ENCODE peak calls at places on chromosomes 7 and 10, in seven cellular contexts. One of them, this sample, is unnamed.

GRCh38 chr7:81430150-81430549 is 339.7 kb downstream of the HGF start:
- DNase-seq in stimulated activated CD8-positive, alpha-beta memory T cell treated with anti-CD3 and anti-CD28 coated beads, Interleukin-15, amount 100 ng/mL, for 24 hours: no peak
- DNase-seq in BE2C: no peak
- DNase-seq in HepG2: no peak
- DNase-seq in dorsolateral prefrontal cortex: no peak
- DNase-seq in CD4-positive, alpha-beta T cell: no peak
- DNase-seq in Kasumi-1: no peak
- DNase-seq in this sample: no peak

GRCh38 chr7:142009142-142009541 is 13.5 kb downstream of the MGAM start:
- DNase-seq in stimulated activated CD8-positive, alpha-beta memory T cell treated with anti-CD3 and anti-CD28 coated beads, Interleukin-15, amount 100 ng/mL, for 24 hours: no peak
- DNase-seq in BE2C: no peak
- DNase-seq in HepG2: no peak
- DNase-seq in dorsolateral prefrontal cortex: no peak
- DNase-seq in CD4-positive, alpha-beta T cell: no peak
- DNase-seq in Kasumi-1: no peak
- DNase-seq in this sample: no peak

GRCh38 chr7:618539-619355 is 99.1 kb upstream of the PDGFA start:
- DNase-seq in stimulated activated CD8-positive, alpha-beta memory T cell treated with anti-CD3 and anti-CD28 coated beads, Interleukin-15, amount 100 ng/mL, for 24 hours: no peak
- DNase-seq in BE2C: no peak
- DNase-seq in HepG2: peak
- DNase-seq in dorsolateral prefrontal cortex: no peak
- DNase-seq in CD4-positive, alpha-beta T cell: peak
- DNase-seq in Kasumi-1: peak
- DNase-seq in this sample: no peak

GRCh38 chr7:158771213-158771817 is 58.0 kb downstream of the ESYT2 start:
- DNase-seq in stimulated activated CD8-positive, alpha-beta memory T cell treated with anti-CD3 and anti-CD28 coated beads, Interleukin-15, amount 100 ng/mL, for 24 hours: no peak
- DNase-seq in BE2C: no peak
- DNase-seq in HepG2: no peak
- DNase-seq in dorsolateral prefrontal cortex: no peak
- DNase-seq in CD4-positive, alpha-beta T cell: no peak
- DNase-seq in Kasumi-1: no peak
- DNase-seq in this sample: no peak

GRCh38 chr10:69860290-69860689 is 58.6 kb downstream of the COL13A1 start:
- DNase-seq in stimulated activated CD8-positive, alpha-beta memory T cell treated with anti-CD3 and anti-CD28 coated beads, Interleukin-15, amount 100 ng/mL, for 24 hours: no peak
- DNase-seq in BE2C: no peak
- DNase-seq in HepG2: no peak
- DNase-seq in dorsolateral prefrontal cortex: no peak
- DNase-seq in CD4-positive, alpha-beta T cell: no peak
- DNase-seq in Kasumi-1: no peak
- DNase-seq in this sample: no peak

GRCh38 chr10:62637249-62638061 is 167.1 kb upstream of the ADO start:
- DNase-seq in stimulated activated CD8-positive, alpha-beta memory T cell treated with anti-CD3 and anti-CD28 coated beads, Interleukin-15, amount 100 ng/mL, for 24 hours: peak
- DNase-seq in BE2C: no peak
- DNase-seq in HepG2: peak
- DNase-seq in dorsolateral prefrontal cortex: no peak
- DNase-seq in CD4-positive, alpha-beta T cell: peak
- DNase-seq in Kasumi-1: peak
- DNase-seq in this sample: peak

GRCh38 chr7:70829221-70830059 is 302.5 kb upstream of the GALNT17 start:
- DNase-seq in stimulated activated CD8-positive, alpha-beta memory T cell treated with anti-CD3 and anti-CD28 coated beads, Interleukin-15, amount 100 ng/mL, for 24 hours: peak
- DNase-seq in BE2C: peak
- DNase-seq in HepG2: peak
- DNase-seq in dorsolateral prefrontal cortex: peak
- DNase-seq in CD4-positive, alpha-beta T cell: peak
- DNase-seq in Kasumi-1: peak
- DNase-seq in this sample: peak

GRCh38 chr7:26681819-26682418 is 182.5 kb downstream of the SKAP2 start:
- DNase-seq in stimulated activated CD8-positive, alpha-beta memory T cell treated with anti-CD3 and anti-CD28 coated beads, Interleukin-15, amount 100 ng/mL, for 24 hours: no peak
- DNase-seq in BE2C: no peak
- DNase-seq in HepG2: no peak
- DNase-seq in dorsolateral prefrontal cortex: no peak
- DNase-seq in CD4-positive, alpha-beta T cell: no peak
- DNase-seq in Kasumi-1: peak
- DNase-seq in this sample: no peak

GRCh38 chr7:16921644-16922257 is 40.0 kb upstream of the AGR3 start:
- DNase-seq in stimulated activated CD8-positive, alpha-beta memory T cell treated with anti-CD3 and anti-CD28 coated beads, Interleukin-15, amount 100 ng/mL, for 24 hours: no peak
- DNase-seq in BE2C: no peak
- DNase-seq in HepG2: no peak
- DNase-seq in dorsolateral prefrontal cortex: no peak
- DNase-seq in CD4-positive, alpha-beta T cell: no peak
- DNase-seq in Kasumi-1: no peak
- DNase-seq in this sample: no peak

GRCh38 chr10:106900041-106900674 is 264.3 kb downstream of the SORCS1 start:
- DNase-seq in stimulated activated CD8-positive, alpha-beta memory T cell treated with anti-CD3 and anti-CD28 coated beads, Interleukin-15, amount 100 ng/mL, for 24 hours: no peak
- DNase-seq in BE2C: no peak
- DNase-seq in HepG2: no peak
- DNase-seq in dorsolateral prefrontal cortex: no peak
- DNase-seq in CD4-positive, alpha-beta T cell: no peak
- DNase-seq in Kasumi-1: no peak
- DNase-seq in this sample: no peak

GRCh38 chr7:131097662-131098376 is 229.9 kb upstream of the MKLN1 start:
- DNase-seq in stimulated activated CD8-positive, alpha-beta memory T cell treated with anti-CD3 and anti-CD28 coated beads, Interleukin-15, amount 100 ng/mL, for 24 hours: no peak
- DNase-seq in BE2C: no peak
- DNase-seq in HepG2: no peak
- DNase-seq in dorsolateral prefrontal cortex: no peak
- DNase-seq in CD4-positive, alpha-beta T cell: no peak
- DNase-seq in Kasumi-1: no peak
- DNase-seq in this sample: no peak

GRCh38 chr10:118209215-118209614 is 132.9 kb downstream of the FAM204A start:
- DNase-seq in stimulated activated CD8-positive, alpha-beta memory T cell treated with anti-CD3 and anti-CD28 coated beads, Interleukin-15, amount 100 ng/mL, for 24 hours: no peak
- DNase-seq in BE2C: no peak
- DNase-seq in HepG2: peak
- DNase-seq in dorsolateral prefrontal cortex: no peak
- DNase-seq in CD4-positive, alpha-beta T cell: no peak
- DNase-seq in Kasumi-1: no peak
- DNase-seq in this sample: no peak

GRCh38 chr10:132106431-132106830 is 40.7 kb downstream of the JAKMIP3 start:
- DNase-seq in stimulated activated CD8-positive, alpha-beta memory T cell treated with anti-CD3 and anti-CD28 coated beads, Interleukin-15, amount 100 ng/mL, for 24 hours: no peak
- DNase-seq in BE2C: no peak
- DNase-seq in HepG2: no peak
- DNase-seq in dorsolateral prefrontal cortex: no peak
- DNase-seq in CD4-positive, alpha-beta T cell: no peak
- DNase-seq in Kasumi-1: no peak
- DNase-seq in this sample: no peak

GRCh38 chr10:33087142-33087541 is 129.1 kb upstream of the ITGB1 start:
- DNase-seq in stimulated activated CD8-positive, alpha-beta memory T cell treated with anti-CD3 and anti-CD28 coated beads, Interleukin-15, amount 100 ng/mL, for 24 hours: no peak
- DNase-seq in BE2C: no peak
- DNase-seq in HepG2: no peak
- DNase-seq in dorsolateral prefrontal cortex: no peak
- DNase-seq in CD4-positive, alpha-beta T cell: no peak
- DNase-seq in Kasumi-1: peak
- DNase-seq in this sample: no peak

GRCh38 chr7:120985130-120985758 is 3.3 kb upstream of the CPED1 start:
- DNase-seq in stimulated activated CD8-positive, alpha-beta memory T cell treated with anti-CD3 and anti-CD28 coated beads, Interleukin-15, amount 100 ng/mL, for 24 hours: no peak
- DNase-seq in BE2C: peak
- DNase-seq in HepG2: no peak
- DNase-seq in dorsolateral prefrontal cortex: no peak
- DNase-seq in CD4-positive, alpha-beta T cell: no peak
- DNase-seq in Kasumi-1: no peak
- DNase-seq in this sample: no peak

This sample was measured in NK-92 treated with Interleukin-12 subunit alpha and Interleukin-12 subunit beta, amount 100 ng/mL, for 24 hours.